ENCODE peak calls at places on chromosomes 4 and X, in ten cellular contexts. M is NCI-H2081 treated with DMSO at 0.1 percent for 48 hours, K is psoas muscle, W is T-helper 17 cell, R is MM.1S, Z is NCI-H187 treated with DMSO at 0.1 percent for 48 hours, E is lower leg skin, S is body of pancreas, O is mesothelial cell of epicardium, V is LHCN-M2. A is an unnamed sample.

GRCh38 chr4:106898621-106899230 is 137.4 kb downstream of the DKK2 start:
- DNase-seq in M (no peak), K (no peak), W (no peak), R (peak; percentile 51), Z (peak; percentile 2), E (no peak), S (no peak), O (no peak), V (peak; percentile 57), A (peak; percentile 41)

GRCh38 chr4:15653864-15654391 is 1.2 kb downstream of the FBXL5 start:
- DNase-seq in M (peak; percentile 23), K (no peak), W (no peak), R (peak; percentile 45), Z (no peak), E (no peak), S (no peak), O (no peak), V (peak; percentile 74), A (peak; percentile 69)

GRCh38 chrX:129705988-129706387 is 32.8 kb upstream of the XPNPEP2 start:
- DNase-seq in M (no peak), K (no peak), W (no peak), R (no peak), Z (no peak), E (no peak), S (no peak), O (no peak), V (no peak), A (no peak)

GRCh38 chrX:10579018-10579752 is 41.2 kb downstream of the MID1 start:
- DNase-seq in M (no peak), K (no peak), W (no peak), R (no peak), Z (no peak), E (no peak), S (no peak), O (no peak), V (no peak), A (peak; percentile 52)

GRCh38 chrX:120365320-120365719 is 3.4 kb downstream of the ATP1B4 start:
- DNase-seq in M (no peak), K (peak; percentile 76), W (peak; percentile 22), R (peak; percentile 72), Z (no peak), E (no peak), S (peak; percentile 52), O (no peak), V (peak; percentile 66), A (peak; percentile 10)

GRCh38 chr4:172630289-172630688 is 538.3 kb upstream of the GALNT7 start:
- DNase-seq in M (no peak), K (no peak), W (no peak), R (no peak), Z (no peak), E (no peak), S (no peak), O (no peak), V (no peak), A (no peak)

GRCh38 chr4:5205981-5206380 is 154.7 kb downstream of the STK32B start:
- DNase-seq in M (no peak), K (no peak), W (no peak), R (no peak), Z (no peak), E (no peak), S (no peak), O (no peak), V (no peak), A (no peak)

GRCh38 chrX:134431894-134432293 is 28.1 kb upstream of the HPRT1 start:
- DNase-seq in M (no peak), K (no peak), W (no peak), R (no peak), Z (no peak), E (no peak), S (no peak), O (no peak), V (peak; percentile 51), A (peak; percentile 47)

GRCh38 chr4:15951781-15952180 is 11.2 kb downstream of the FGFBP2 start:
- DNase-seq in M (no peak), K (no peak), W (no peak), R (no peak), Z (no peak), E (no peak), S (no peak), O (no peak), V (no peak), A (no peak)

GRCh38 chr4:73751166-73751565 is 10.8 kb downstream of the CXCL8 start:
- DNase-seq in M (no peak), K (no peak), W (no peak), R (no peak), Z (no peak), E (no peak), S (no peak), O (no peak), V (no peak), A (no peak)

GRCh38 chr4:159444668-159445067 is 341.8 kb downstream of the RAPGEF2 start:
- DNase-seq in M (no peak), K (no peak), W (no peak), R (no peak), Z (no peak), E (no peak), S (no peak), O (no peak), V (peak; percentile 77), A (peak; percentile 46)

GRCh38 chr4:10611673-10612072 is 72.9 kb downstream of the CLNK start:
- DNase-seq in M (no peak), K (no peak), W (no peak), R (no peak), Z (no peak), E (no peak), S (peak; percentile 8), O (no peak), V (peak; percentile 93), A (peak; percentile 47)

GRCh38 chr4:6349896-6350295 is 80.2 kb downstream of the WFS1 start:
- DNase-seq in M (no peak), K (no peak), W (no peak), R (no peak), Z (no peak), E (no peak), S (no peak), O (no peak), V (peak; percentile 43), A (peak; percentile 32)

GRCh38 chrX:17655232-17656034 is 81.9 kb upstream of the SCML1 start:
- DNase-seq in M (no peak), K (no peak), W (no peak), R (no peak), Z (no peak), E (no peak), S (no peak), O (no peak), V (no peak), A (no peak)

GRCh38 chrX:41350150-41350975 is 16.4 kb downstream of the DDX3X start:
- DNase-seq in M (no peak), K (no peak), W (no peak), R (no peak), Z (no peak), E (no peak), S (no peak), O (no peak), V (peak; percentile 42), A (peak; percentile 26)

GRCh38 chrX:24019448-24019847 is 7.5 kb downstream of the KLHL15 start:
- DNase-seq in M (no peak), K (no peak), W (no peak), R (no peak), Z (no peak), E (no peak), S (no peak), O (no peak), V (no peak), A (no peak)

GRCh38 chrX:134006484-134007161 is 21.2 kb upstream of the GPC3 start:
- DNase-seq in M (no peak), K (no peak), W (no peak), R (peak; percentile 9), Z (no peak), E (no peak), S (no peak), O (no peak), V (no peak), A (no peak)

GRCh38 chrX:110432831-110433230 is 74.2 kb downstream of the RTL9 start:
- DNase-seq in M (no peak), K (no peak), W (no peak), R (no peak), Z (no peak), E (no peak), S (no peak), O (no peak), V (no peak), A (no peak)

GRCh38 chr4:130336585-130337217 is 1240.7 kb downstream of the C4orf33 start:
- DNase-seq in M (no peak), K (no peak), W (no peak), R (peak; percentile 47), Z (no peak), E (no peak), S (no peak), O (no peak), V (peak; percentile 31), A (no peak)

GRCh38 chr4:76830612-76831474 is 67.1 kb downstream of the SOWAHB start:
- DNase-seq in M (no peak), K (no peak), W (no peak), R (no peak), Z (no peak), E (no peak), S (peak; percentile 85), O (no peak), V (peak; percentile 85), A (peak; percentile 87)

GRCh38 chrX:71253253-71254091 is 468 bp downstream of the ZMYM3 start:
- DNase-seq in M (no peak), K (peak; percentile 44), W (peak; percentile 26), R (peak; percentile 38), Z (no peak), E (no peak), S (peak; percentile 14), O (no peak), V (peak; percentile 32), A (peak; percentile 48)

GRCh38 chrX:34612036-34612435 is 45.0 kb downstream of the TMEM47 start:
- DNase-seq in M (no peak), K (no peak), W (no peak), R (no peak), Z (no peak), E (no peak), S (no peak), O (no peak), V (peak; percentile 16), A (peak; percentile 9)

GRCh38 chr4:86891785-86892638 is at the start of gene C4orf36:
- DNase-seq in M (peak; percentile 13), K (peak; percentile 48), W (peak; percentile 18), R (peak; percentile 59), Z (no peak), E (peak; percentile 82), S (peak; percentile 88), O (peak; percentile 60), V (no peak), A (peak; percentile 63)

GRCh38 chr4:68249434-68249833 is 3.9 kb upstream of the TMPRSS11B start:
- DNase-seq in M (no peak), K (no peak), W (no peak), R (peak; percentile 26), Z (no peak), E (no peak), S (no peak), O (no peak), V (no peak), A (no peak)

GRCh38 chrX:71911023-71911730 is 532 bp downstream of the NHSL2 start:
- DNase-seq in M (no peak), K (peak; percentile 21), W (peak; percentile 5), R (peak; percentile 42), Z (no peak), E (no peak), S (peak; percentile 5), O (peak; percentile 36), V (no peak), A (no peak)

GRCh38 chr4:138868562-138868961 is 147.0 kb upstream of the NOCT start:
- DNase-seq in M (no peak), K (no peak), W (no peak), R (no peak), Z (no peak), E (no peak), S (no peak), O (no peak), V (peak; percentile 34), A (no peak)

GRCh38 chrX:40078489-40079288 is 19.1 kb downstream of the BCOR start:
- DNase-seq in M (no peak), K (no peak), W (no peak), R (no peak), Z (no peak), E (no peak), S (no peak), O (no peak), V (no peak), A (no peak)

GRCh38 chrX:109485470-109486340 is 3.8 kb upstream of the GUCY2F start:
- DNase-seq in M (peak; percentile 68), K (peak; percentile 18), W (peak; percentile 44), R (peak; percentile 73), Z (peak; percentile 27), E (peak; percentile 44), S (peak; percentile 64), O (peak; percentile 44), V (peak; percentile 49), A (peak; percentile 44)

A was measured in RPMI7951.